ENCODE peak calls at places on chromosome 15, in four cellular contexts. E is DMS53; U is stimulated activated naive CD4-positive, alpha-beta T cell; A is activated CD4-positive, alpha-beta T cell treated with anti-CD3 and anti-CD28 coated beads, Interleukin-2, amount 50 U/mL, for 1 hour. S is an unnamed sample.

GRCh38 chr15:57215371-57215770 is 160.9 kb upstream of the CGNL1 start:
- DNase-seq in E (no peak), U (no peak), A (no peak), S (no peak)

GRCh38 chr15:72970965-72971746 is 81.1 kb upstream of the NEO1 start:
- DNase-seq in E (no peak), U (no peak), A (no peak), S (no peak)

GRCh38 chr15:69604050-69604378 is 151.4 kb downstream of the RPLP1 start:
- DNase-seq in E (peak), U (no peak), A (no peak), S (no peak)

GRCh38 chr15:72077950-72078349 is 40.0 kb downstream of the MYO9A start:
- DNase-seq in E (no peak), U (no peak), A (no peak), S (no peak)

GRCh38 chr15:51917493-51917892 is 54.1 kb downstream of the LEO1 start:
- DNase-seq in E (peak), U (no peak), A (no peak), S (no peak)

GRCh38 chr15:72020799-72021198 is 97.2 kb downstream of the MYO9A start:
- DNase-seq in E (no peak), U (no peak), A (no peak), S (no peak)

GRCh38 chr15:57649138-57649537 is 57.4 kb upstream of the POLR2M start:
- DNase-seq in E (no peak), U (no peak), A (no peak), S (no peak)

GRCh38 chr15:40155270-40155910 is 5.5 kb upstream of the BUB1B start:
- DNase-seq in E (peak), U (no peak), A (no peak), S (no peak)

GRCh38 chr15:101152914-101153313 is 98.9 kb downstream of the CHSY1 start:
- DNase-seq in E (peak), U (no peak), A (no peak), S (no peak)

GRCh38 chr15:61820212-61820611 is 240.0 kb downstream of the VPS13C start:
- DNase-seq in E (no peak), U (no peak), A (no peak), S (no peak)

GRCh38 chr15:29889545-29890329 is 67.5 kb upstream of the TJP1 start:
- DNase-seq in E (no peak), U (no peak), A (no peak), S (no peak)

GRCh38 chr15:80779658-80780415 is 667 bp downstream of the CEMIP start:
- DNase-seq in E (peak), U (no peak), A (no peak), S (no peak)

GRCh38 chr15:63250312-63250965 is 27.0 kb upstream of the APH1B start:
- DNase-seq in E (no peak), U (no peak), A (no peak), S (no peak)

GRCh38 chr15:75348563-75349350 is 1.9 kb downstream of the NEIL1 start:
- DNase-seq in E (peak), U (no peak), A (no peak), S (no peak)

GRCh38 chr15:77038312-77039216 is 32.3 kb downstream of the TSPAN3 start:
- DNase-seq in E (peak), U (no peak), A (no peak), S (peak)

GRCh38 chr15:59764775-59765174 is 75.7 kb upstream of the BNIP2 start:
- DNase-seq in E (no peak), U (no peak), A (no peak), S (no peak)

GRCh38 chr15:98903377-98904018 is 104.1 kb downstream of the PGPEP1L start:
- DNase-seq in E (peak), U (no peak), A (no peak), S (no peak)

GRCh38 chr15:40787344-40787841 is 17.6 kb downstream of the C15orf62 start:
- DNase-seq in E (peak), U (no peak), A (peak), S (peak)

S was measured in activated gamma-delta T cell treated with Interleukin-2 at 50 U/mL for 16 hours.